ENCODE peak calls at places on chromosomes 5 and 9, in six cellular contexts. Q is SK-N-SH, J is K562, B is GM12878, E is HepG2, O is HCT116. H is an unnamed sample.

GRCh38 chr5:176877793-176878331 is 21.3 kb downstream of the HK3 start:
- DNase-seq in Q (no peak), J (no peak), B (no peak), E (no peak), O (no peak), H (no peak)

GRCh38 chr5:176821441-176821840 is 11.1 kb downstream of the UNC5A start:
- DNase-seq in Q (no peak), J (no peak), B (no peak), E (no peak), O (no peak), H (no peak)

GRCh38 chr5:177483994-177484901 is 10.8 kb upstream of the DBN1 start:
- DNase-seq in Q (no peak), J (no peak), B (no peak), E (no peak), O (no peak), H (no peak)

GRCh38 chr5:154899107-154899816 is 38.7 kb downstream of the GEMIN5 start:
- DNase-seq in Q (no peak), J (no peak), B (no peak), E (no peak), O (no peak), H (no peak)

GRCh38 chr9:92608221-92609141 is 61.5 kb downstream of the IPPK start:
- DNase-seq in Q (no peak), J (no peak), B (no peak), E (peak; percentile 58), O (no peak), H (no peak)

GRCh38 chr9:135479469-135480052 is at the start of gene PPP1R26:
- DNase-seq in Q (peak; percentile 94), J (peak; percentile 55), B (no peak), E (no peak), O (no peak), H (peak; percentile 42)

GRCh38 chr9:124251605-124252366 is 6.0 kb upstream of the NEK6 start:
- DNase-seq in Q (no peak), J (no peak), B (no peak), E (no peak), O (no peak), H (no peak)

GRCh38 chr5:135033026-135033861 is 784 bp downstream of the PITX1 start:
- DNase-seq in Q (peak; percentile 74), J (peak; percentile 55), B (no peak), E (peak; percentile 18), O (no peak), H (no peak)

GRCh38 chr9:118215544-118215943 is 511.3 kb downstream of the TLR4 start:
- DNase-seq in Q (no peak), J (no peak), B (no peak), E (no peak), O (no peak), H (no peak)

GRCh38 chr5:3590967-3591900 is 4.4 kb upstream of the IRX1 start:
- DNase-seq in Q (peak; percentile 17), J (no peak), B (no peak), E (no peak), O (no peak), H (peak; percentile 69)

GRCh38 chr9:128575469-128575868 is 23.1 kb downstream of the SPTAN1 start:
- DNase-seq in Q (no peak), J (no peak), B (no peak), E (no peak), O (no peak), H (no peak)

GRCh38 chr5:75567710-75568109 is 43.5 kb upstream of the ANKDD1B start:
- DNase-seq in Q (no peak), J (peak; percentile 66), B (peak; percentile 48), E (no peak), O (peak; percentile 19), H (no peak)

GRCh38 chr5:141821430-141821925 is 56.7 kb downstream of the PCDH1 start:
- DNase-seq in Q (peak; percentile 68), J (peak; percentile 79), B (no peak), E (no peak), O (peak; percentile 71), H (peak; percentile 63)

DNA sequence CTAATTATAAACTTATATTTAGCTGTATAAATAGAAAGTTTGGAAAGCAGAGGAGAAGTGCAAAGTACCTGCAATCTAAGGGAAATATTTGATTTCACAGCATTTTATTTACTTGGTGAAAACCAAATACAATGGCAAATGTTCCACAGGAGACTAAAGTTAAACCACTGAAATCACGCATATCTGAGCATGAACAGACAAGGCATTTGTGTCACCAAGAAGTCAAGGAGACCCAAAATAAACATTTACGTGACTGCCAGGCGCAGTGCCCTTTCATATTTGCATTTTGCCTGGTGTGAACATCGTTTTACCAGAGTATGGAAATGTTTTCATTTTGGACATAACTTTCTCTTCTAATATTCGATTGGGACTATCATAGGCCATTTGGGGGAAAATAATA is 20.6 kb downstream of the UGCG start:
- DNase-seq in Q (no peak), J (no peak), B (no peak), E (peak; percentile 55), O (no peak), H (no peak)
- TF ChIP-seq JUND in Q (no peak), J (no peak), B (no peak), E (no peak), O (no peak), H (no peak)

GRCh38 chr9:120876842-120877240 is at the start of gene PHF19:
- DNase-seq in Q (no peak), J (no peak), B (no peak), E (peak; percentile 23), O (no peak), H (peak; percentile 64)

GRCh38 chr9:120877276-120878034 is 467 bp upstream of the PHF19 start:
- DNase-seq in Q (peak; percentile 95), J (peak; percentile 100), B (no peak), E (peak; percentile 54), O (no peak), H (peak; percentile 67)

GRCh38 chr9:120875954-120876841 is 790 bp downstream of the PHF19 start:
- DNase-seq in Q (peak; percentile 94), J (peak; percentile 100), B (no peak), E (peak; percentile 86), O (peak; percentile 73), H (peak; percentile 93)

GRCh38 chr9:120879421-120879820 is 2.4 kb upstream of the PHF19 start:
- DNase-seq in Q (no peak), J (no peak), B (no peak), E (no peak), O (no peak), H (no peak)

DNA sequence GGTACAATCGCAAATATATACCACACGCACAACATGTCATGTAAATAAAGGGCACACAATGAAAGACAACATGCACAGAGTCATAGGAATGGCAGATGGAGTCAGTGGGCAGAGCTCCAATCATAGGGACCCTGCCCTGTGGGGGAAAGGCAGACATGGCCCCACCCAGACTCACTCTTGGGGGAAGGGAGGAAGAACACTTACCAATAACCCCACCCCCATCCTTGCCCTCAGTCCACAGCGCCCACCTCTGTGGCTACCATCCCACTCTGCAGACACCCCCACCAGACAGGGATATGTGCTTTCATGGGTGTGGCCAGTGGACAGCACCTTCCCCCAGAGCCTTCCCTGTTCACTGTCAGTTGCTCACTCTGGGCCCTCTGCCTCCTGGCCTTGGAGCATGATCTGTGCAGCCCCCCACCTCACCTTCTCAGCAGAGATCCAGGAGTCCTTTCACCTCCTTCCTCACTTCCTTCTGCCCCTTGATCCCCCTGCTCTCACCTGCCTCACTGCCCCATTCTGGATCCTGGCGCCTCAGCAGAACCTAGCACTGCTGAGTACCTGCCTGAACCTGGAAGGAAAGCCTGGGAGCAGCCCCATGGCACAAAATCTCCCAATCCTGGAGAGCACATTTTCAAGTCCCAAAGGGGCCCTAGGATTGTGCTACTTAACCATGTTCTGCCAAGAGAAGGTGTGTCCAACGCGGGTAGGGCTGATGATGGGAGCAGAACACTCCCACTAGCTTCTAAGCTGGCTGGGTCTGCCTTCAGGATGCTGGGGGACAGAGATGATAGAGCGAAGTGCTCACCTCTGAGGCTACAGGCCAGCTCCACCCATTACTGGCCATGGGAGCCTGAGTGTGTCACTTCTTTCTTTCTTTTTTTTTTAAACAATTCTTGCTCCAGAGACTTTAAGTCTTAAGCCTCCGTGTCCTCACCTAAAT is 1.5 kb upstream of the PHF19 start:
- DNase-seq in Q (no peak), J (peak; percentile 88), B (no peak), E (no peak), O (no peak), H (no peak)
- TF ChIP-seq JUND in Q (no peak), J (no peak), B (no peak), E (no peak), O (no peak), H (no peak)

DNA sequence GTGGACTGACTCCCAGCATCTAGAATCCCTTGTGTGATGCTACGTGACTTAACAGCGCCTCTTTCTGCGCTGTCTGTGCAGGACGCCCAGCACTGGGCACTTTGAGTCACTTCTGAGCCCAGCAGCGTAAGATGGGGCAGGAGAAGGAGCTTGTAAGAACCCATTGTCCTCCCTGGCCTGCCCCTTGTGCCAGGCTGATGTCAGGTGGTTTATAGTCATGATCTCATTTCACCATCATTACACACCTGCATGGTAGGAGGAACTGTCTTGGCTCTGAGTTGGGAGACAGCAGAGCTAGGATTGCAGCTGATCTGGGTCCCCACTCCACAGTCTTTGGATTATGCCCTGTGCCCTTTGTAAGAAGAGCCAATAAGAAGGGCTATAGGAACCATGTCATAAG is 12.2 kb downstream of the ERGIC1 start:
- DNase-seq in Q (no peak), J (no peak), B (no peak), E (no peak), O (no peak), H (no peak)
- TF ChIP-seq JUND in Q (no peak), J (no peak), B (no peak), E (no peak), O (no peak), H (no peak)

GRCh38 chr9:35158501-35159280 is 3.1 kb upstream of the UNC13B start:
- DNase-seq in Q (no peak), J (no peak), B (no peak), E (no peak), O (no peak), H (no peak)

GRCh38 chr9:35162605-35163315 is 951 bp downstream of the UNC13B start:
- DNase-seq in Q (peak; percentile 17), J (peak; percentile 6), B (no peak), E (no peak), O (no peak), H (no peak)

GRCh38 chr9:35164711-35165110 is 2.9 kb downstream of the UNC13B start:
- DNase-seq in Q (no peak), J (no peak), B (no peak), E (no peak), O (no peak), H (no peak)

GRCh38 chr9:35163413-35163812 is 1.6 kb downstream of the UNC13B start:
- DNase-seq in Q (no peak), J (no peak), B (no peak), E (no peak), O (no peak), H (no peak)

GRCh38 chr9:35161713-35162604 is at the start of gene UNC13B:
- DNase-seq in Q (peak; percentile 99), J (peak; percentile 95), B (peak; percentile 34), E (peak; percentile 93), O (peak; percentile 82), H (peak; percentile 91)
- TF ChIP-seq JUND in Q (no peak), J (no peak), B (no peak), E (peak; percentile 81), O (no peak), H (no peak)

DNA sequence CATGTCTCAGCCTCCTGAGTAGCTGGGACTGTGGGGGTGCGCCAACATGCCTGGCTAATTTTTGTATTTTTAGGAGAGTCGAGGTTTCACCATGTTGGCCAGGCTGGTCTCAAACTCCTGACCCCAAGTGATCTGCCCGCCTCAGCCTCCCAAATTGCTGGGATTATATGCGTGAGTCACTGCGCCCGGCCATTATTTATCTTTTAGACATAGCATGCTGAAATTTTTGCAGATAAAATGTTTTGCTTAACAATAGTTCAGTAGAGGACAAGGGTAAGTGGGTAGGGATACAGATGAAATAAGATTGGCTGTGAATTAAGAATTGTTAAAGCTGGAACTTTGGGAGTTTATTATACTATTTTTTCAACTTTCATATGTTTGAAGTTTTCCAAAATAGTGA is 150.8 kb upstream of the GRHPR start:
- DNase-seq in Q (no peak), J (no peak), B (no peak), E (no peak), O (no peak), H (no peak)
- TF ChIP-seq JUND in Q (no peak), J (no peak), B (no peak), E (no peak), O (no peak), H (no peak)